ENCODE peak calls at places on chromosomes 1 and 21, in five cellular contexts. H is H1, C is endothelial cell, T is HCT116, E is HFFc6. B is an unnamed sample.

GRCh38 chr1:54814571-54814970 is 13.4 kb upstream of the TTC22 start:
- DNase-seq in H (no peak), C (no peak), T (no peak), E (no peak), B (no peak)

GRCh38 chr1:94456736-94457135 is 38.5 kb downstream of the ABCD3 start:
- DNase-seq in H (no peak), C (no peak), T (no peak), E (peak), B (no peak)

GRCh38 chr21:34031835-34032370 is 41.5 kb upstream of the MRPS6 start:
- DNase-seq in H (no peak), C (no peak), T (no peak), E (no peak), B (no peak)

GRCh38 chr1:91104712-91105111 is 82.9 kb upstream of the ZNF644 start:
- DNase-seq in H (no peak), C (no peak), T (no peak), E (no peak), B (no peak)

GRCh38 chr1:46613661-46614603 is 2.7 kb downstream of the MOB3C start:
- DNase-seq in H (peak), C (peak), T (no peak), E (peak), B (no peak)

GRCh38 chr1:221912230-221912629 is 170.3 kb upstream of the DUSP10 start:
- DNase-seq in H (no peak), C (no peak), T (no peak), E (no peak), B (no peak)

GRCh38 chr1:205434738-205435137 is 12.9 kb upstream of the LEMD1 start:
- DNase-seq in H (no peak), C (no peak), T (no peak), E (no peak), B (no peak)

GRCh38 chr1:243977104-243977503 is 74.0 kb upstream of the ZBTB18 start:
- DNase-seq in H (no peak), C (no peak), T (no peak), E (no peak), B (no peak)

GRCh38 chr21:34885636-34886553 is 163.2 kb downstream of the RUNX1 start:
- DNase-seq in H (no peak), C (no peak), T (no peak), E (no peak), B (no peak)

GRCh38 chr1:38000529-38001453 is 4.5 kb downstream of the FHL3 start:
- DNase-seq in H (no peak), C (peak), T (no peak), E (peak), B (no peak)

GRCh38 chr1:45275054-45275453 is 51.6 kb upstream of the HPDL start:
- DNase-seq in H (no peak), C (no peak), T (no peak), E (no peak), B (no peak)

GRCh38 chr1:197781998-197782718 is 6.9 kb upstream of the DENND1B start:
- DNase-seq in H (no peak), C (no peak), T (no peak), E (peak), B (no peak)

GRCh38 chr1:92544756-92545165 is 58.0 kb upstream of the GFI1 start:
- DNase-seq in H (no peak), C (no peak), T (no peak), E (no peak), B (no peak)

GRCh38 chr1:12129624-12130023 is 37.2 kb upstream of the TNFRSF1B start:
- DNase-seq in H (no peak), C (no peak), T (no peak), E (no peak), B (no peak)

GRCh38 chr1:55965981-55966461 is 613.3 kb downstream of the PLPP3 start:
- DNase-seq in H (no peak), C (no peak), T (no peak), E (no peak), B (no peak)

GRCh38 chr21:14942801-14943490 is 121.9 kb downstream of the NRIP1 start:
- DNase-seq in H (no peak), C (no peak), T (no peak), E (no peak), B (no peak)

GRCh38 chr1:74684301-74684700 is 10.7 kb upstream of the ERICH3 start:
- DNase-seq in H (no peak), C (no peak), T (no peak), E (no peak), B (no peak)

GRCh38 chr1:160256396-160257046 is 5.8 kb downstream of the DCAF8 start:
- DNase-seq in H (no peak), C (no peak), T (no peak), E (peak), B (no peak)

GRCh38 chr21:45348591-45349327 is 56.2 kb upstream of the COL18A1 start:
- DNase-seq in H (no peak), C (no peak), T (no peak), E (no peak), B (no peak)

GRCh38 chr1:229699613-229700242 is 73.7 kb downstream of the URB2 start:
- DNase-seq in H (no peak), C (no peak), T (no peak), E (no peak), B (no peak)

GRCh38 chr1:195105281-195105680 is 1503.0 kb downstream of the KCNT2 start:
- DNase-seq in H (no peak), C (no peak), T (no peak), E (no peak), B (no peak)

GRCh38 chr1:37177230-37177864 is 143.0 kb upstream of the GRIK3 start:
- DNase-seq in H (peak), C (peak), T (peak), E (no peak), B (no peak)

GRCh38 chr1:87147851-87148250 is 180.8 kb upstream of the LMO4 start:
- DNase-seq in H (no peak), C (no peak), T (no peak), E (no peak), B (no peak)

GRCh38 chr1:87148670-87149069 is 180.0 kb upstream of the LMO4 start:
- DNase-seq in H (no peak), C (no peak), T (no peak), E (no peak), B (no peak)

GRCh38 chr1:87146538-87146937 is 182.1 kb upstream of the LMO4 start:
- DNase-seq in H (no peak), C (no peak), T (no peak), E (no peak), B (no peak)

GRCh38 chr1:87144981-87145380 is 183.7 kb upstream of the LMO4 start:
- DNase-seq in H (no peak), C (no peak), T (no peak), E (no peak), B (no peak)

GRCh38 chr1:87146986-87147385 is 181.7 kb upstream of the LMO4 start:
- DNase-seq in H (no peak), C (no peak), T (no peak), E (no peak), B (no peak)
- TF ChIP-seq CTCF in H (no peak), C (no peak), T (no peak), E (no peak), B (no peak)

GRCh38 chr1:41373373-41373772 is 12.1 kb downstream of the FOXO6 start:
- DNase-seq in H (no peak), C (no peak), T (no peak), E (no peak), B (no peak)
- TF ChIP-seq CTCF in H (no peak), C (no peak), T (no peak), E (no peak), B (no peak)

DNA sequence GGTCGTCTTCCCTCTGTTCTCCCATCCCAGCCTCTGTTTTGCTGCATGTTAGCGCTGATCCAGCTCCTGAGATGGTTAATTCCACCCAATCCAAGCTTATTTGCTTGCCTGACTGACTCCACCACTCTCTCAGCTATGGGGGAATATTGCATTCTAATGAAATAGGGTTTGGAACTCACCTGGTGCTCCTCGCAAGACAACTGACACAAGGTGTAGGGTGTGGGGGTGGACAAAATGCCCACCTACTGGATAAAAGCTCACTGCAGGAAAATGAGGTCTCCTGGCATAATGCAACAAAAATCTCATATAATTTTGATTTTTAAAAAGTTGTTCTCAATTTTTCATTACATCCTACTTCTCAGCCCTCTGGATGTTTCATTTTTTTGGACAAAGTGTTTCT is 259.0 kb downstream of the ZNF648 start:
- DNase-seq in H (no peak), C (no peak), T (no peak), E (no peak), B (no peak)
- TF ChIP-seq CTCF in H (no peak), C (no peak), T (no peak), E (no peak), B (no peak)

GRCh38 chr1:6040444-6040843 is 5.2 kb upstream of the KCNAB2 start:
- DNase-seq in H (no peak), C (no peak), T (no peak), E (no peak), B (no peak)
- TF ChIP-seq CTCF in H (no peak), C (no peak), T (no peak), E (no peak), B (no peak)

DNA sequence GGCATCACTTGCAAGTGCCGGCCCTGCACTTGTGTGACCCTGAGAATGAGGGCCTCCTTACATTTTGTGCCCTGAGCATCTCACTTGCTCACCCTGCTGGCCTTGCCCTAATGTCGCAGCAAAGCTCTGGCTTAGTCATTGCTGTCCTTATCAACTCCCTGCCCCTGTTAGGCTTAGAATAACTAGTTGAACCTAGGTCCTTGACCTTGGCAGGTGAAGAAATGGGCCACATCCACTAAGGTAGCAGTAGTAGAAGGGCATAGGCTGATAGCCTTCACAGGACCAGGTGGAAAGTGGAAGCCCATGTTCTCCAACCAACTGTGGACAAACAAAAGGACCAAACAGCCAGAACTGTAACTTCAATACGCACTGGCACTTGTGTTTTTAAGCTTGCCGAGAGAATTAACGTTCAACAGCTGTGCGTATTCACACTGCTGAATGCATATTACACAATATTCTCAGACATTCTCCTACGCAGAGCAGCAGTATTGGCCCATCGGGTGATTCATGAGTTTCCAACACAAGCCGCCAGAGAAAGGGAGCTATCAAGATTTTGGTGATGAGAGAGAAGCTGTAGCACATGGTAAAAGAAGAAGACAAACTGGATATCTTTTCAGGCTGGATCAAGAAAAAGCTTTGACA is 27.7 kb upstream of the PTGFRN start:
- DNase-seq in H (no peak), C (peak), T (no peak), E (peak), B (no peak)
- TF ChIP-seq CTCF in H (peak), C (no peak), T (peak), E (peak), B (peak)

GRCh38 chr1:43522776-43523480 is 7.8 kb upstream of the PTPRF start:
- DNase-seq in H (no peak), C (no peak), T (peak), E (peak), B (no peak)

GRCh38 chr1:43520100-43520828 is 10.4 kb upstream of the PTPRF start:
- DNase-seq in H (no peak), C (no peak), T (no peak), E (no peak), B (no peak)

GRCh38 chr1:43521078-43521477 is 9.6 kb upstream of the PTPRF start:
- DNase-seq in H (no peak), C (no peak), T (no peak), E (no peak), B (no peak)

GRCh38 chr1:43521716-43522115 is 9.0 kb upstream of the PTPRF start:
- DNase-seq in H (no peak), C (no peak), T (no peak), E (no peak), B (no peak)

GRCh38 chr1:43522431-43522775 is 8.3 kb upstream of the PTPRF start:
- DNase-seq in H (no peak), C (no peak), T (no peak), E (no peak), B (no peak)
- TF ChIP-seq CTCF in H (no peak), C (no peak), T (no peak), E (no peak), B (no peak)

GRCh38 chr1:25026757-25027450 is 96.8 kb upstream of the RUNX3 start:
- DNase-seq in H (no peak), C (no peak), T (no peak), E (no peak), B (no peak)
- TF ChIP-seq CTCF in H (no peak), C (no peak), T (no peak), E (peak), B (no peak)

DNA sequence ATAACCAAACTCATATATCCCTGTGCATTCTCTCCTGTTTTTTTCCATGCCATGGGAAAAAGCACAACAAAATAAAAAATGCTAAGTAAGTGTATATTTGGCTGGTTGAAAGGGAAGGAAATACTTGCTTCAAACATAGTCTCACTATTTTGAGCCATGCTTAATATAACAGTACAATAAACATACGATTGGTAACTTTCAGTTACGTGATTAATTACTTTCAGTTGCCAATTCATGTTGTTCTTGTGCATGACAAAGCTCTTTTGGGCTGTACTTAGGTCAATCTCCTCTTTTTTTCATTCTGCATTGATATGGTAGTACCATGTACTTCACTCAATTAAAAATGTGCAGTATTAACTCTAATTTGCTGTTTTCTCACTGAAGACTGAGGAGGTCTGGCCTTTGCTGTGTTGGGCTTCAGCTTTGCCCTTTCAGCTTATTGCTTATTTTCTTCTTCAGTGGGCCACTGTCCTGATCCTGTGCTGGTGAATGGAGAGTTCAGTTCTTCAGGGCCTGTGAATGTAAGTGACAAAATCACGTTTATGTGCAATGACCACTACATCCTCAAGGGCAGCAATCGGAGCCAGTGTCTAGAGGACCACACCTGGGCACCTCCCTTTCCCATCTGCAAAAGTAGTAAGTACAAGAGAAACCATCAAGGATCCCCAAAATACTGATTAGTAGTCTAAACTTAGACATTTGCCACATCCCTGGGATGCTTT is 2.7 kb downstream of the C4BPB start:
- DNase-seq in H (no peak), C (no peak), T (no peak), E (no peak), B (no peak)
- TF ChIP-seq CTCF in H (no peak), C (no peak), T (no peak), E (no peak), B (no peak)

B was measured in D721Med.